ENCODE peak calls at places on chromosomes 6 and 20, in six cellular contexts. One of them, this sample, is unnamed.

GRCh38 chr20:49344975-49345374 is 67.1 kb upstream of the ZNFX1 start:
- DNase-seq in gastrocnemius medialis: peak
- DNase-seq in IMR-90: peak
- DNase-seq in fibroblast of lung: peak
- DNase-seq in hepatocyte: peak
- DNase-seq in left ventricle myocardium inferior: peak
- DNase-seq in this sample: peak

GRCh38 chr6:20534906-20535305 is 649 bp downstream of the CDKAL1 start:
- DNase-seq in fibroblast of lung: no peak
- DNase-seq in IMR-90: no peak
- DNase-seq in left ventricle myocardium inferior: no peak
- DNase-seq in hepatocyte: no peak
- DNase-seq in gastrocnemius medialis: no peak
- DNase-seq in this sample: no peak

GRCh38 chr20:38169636-38170035 is 4.6 kb upstream of the TGM2 start:
- DNase-seq in hepatocyte: no peak
- DNase-seq in IMR-90: no peak
- DNase-seq in left ventricle myocardium inferior: no peak
- DNase-seq in gastrocnemius medialis: no peak
- DNase-seq in fibroblast of lung: no peak
- DNase-seq in this sample: no peak

GRCh38 chr6:56595490-56596122 is 47.1 kb downstream of the DST start:
- DNase-seq in hepatocyte: peak
- DNase-seq in fibroblast of lung: peak
- DNase-seq in left ventricle myocardium inferior: no peak
- DNase-seq in IMR-90: peak
- DNase-seq in gastrocnemius medialis: no peak
- DNase-seq in this sample: peak

GRCh38 chr6:49720372-49720771 is 7.0 kb upstream of the CRISP2 start:
- DNase-seq in gastrocnemius medialis: no peak
- DNase-seq in hepatocyte: no peak
- DNase-seq in IMR-90: no peak
- DNase-seq in left ventricle myocardium inferior: no peak
- DNase-seq in fibroblast of lung: no peak
- DNase-seq in this sample: no peak

GRCh38 chr6:291148-291696 is 1.1 kb upstream of the DUSP22 start:
- DNase-seq in fibroblast of lung: no peak
- DNase-seq in IMR-90: no peak
- DNase-seq in hepatocyte: peak
- DNase-seq in left ventricle myocardium inferior: no peak
- DNase-seq in gastrocnemius medialis: no peak
- DNase-seq in this sample: peak

GRCh38 chr6:109869398-109870165 is 108.5 kb upstream of the GPR6 start:
- DNase-seq in hepatocyte: peak
- DNase-seq in left ventricle myocardium inferior: no peak
- DNase-seq in gastrocnemius medialis: no peak
- DNase-seq in IMR-90: peak
- DNase-seq in fibroblast of lung: peak
- DNase-seq in this sample: no peak

GRCh38 chr20:49669601-49670189 is 44.0 kb downstream of the B4GALT5 start:
- DNase-seq in gastrocnemius medialis: no peak
- DNase-seq in left ventricle myocardium inferior: no peak
- DNase-seq in IMR-90: no peak
- DNase-seq in hepatocyte: no peak
- DNase-seq in fibroblast of lung: no peak
- DNase-seq in this sample: peak

GRCh38 chr6:28336284-28337024 is 506 bp upstream of the ZSCAN31 start:
- DNase-seq in left ventricle myocardium inferior: no peak
- DNase-seq in fibroblast of lung: peak
- DNase-seq in hepatocyte: peak
- DNase-seq in IMR-90: peak
- DNase-seq in gastrocnemius medialis: no peak
- DNase-seq in this sample: peak

GRCh38 chr6:131226465-131226864 is 91.2 kb downstream of the AKAP7 start:
- DNase-seq in fibroblast of lung: no peak
- DNase-seq in gastrocnemius medialis: no peak
- DNase-seq in IMR-90: no peak
- DNase-seq in left ventricle myocardium inferior: no peak
- DNase-seq in hepatocyte: no peak
- DNase-seq in this sample: no peak

GRCh38 chr6:37006793-37007339 is 1.4 kb downstream of the FGD2 start:
- DNase-seq in IMR-90: peak
- DNase-seq in left ventricle myocardium inferior: no peak
- DNase-seq in gastrocnemius medialis: no peak
- DNase-seq in hepatocyte: no peak
- DNase-seq in fibroblast of lung: no peak
- DNase-seq in this sample: peak

GRCh38 chr6:137571854-137572253 is 77.7 kb upstream of the OLIG3 start:
- DNase-seq in left ventricle myocardium inferior: no peak
- DNase-seq in gastrocnemius medialis: no peak
- DNase-seq in hepatocyte: peak
- DNase-seq in IMR-90: peak
- DNase-seq in fibroblast of lung: no peak
- DNase-seq in this sample: peak

GRCh38 chr6:169520104-169520503 is 181.7 kb downstream of the WDR27 start:
- DNase-seq in gastrocnemius medialis: no peak
- DNase-seq in fibroblast of lung: peak
- DNase-seq in IMR-90: peak
- DNase-seq in hepatocyte: no peak
- DNase-seq in left ventricle myocardium inferior: no peak
- DNase-seq in this sample: peak

GRCh38 chr6:142028527-142028926 is 104.2 kb upstream of the GJE1 start:
- DNase-seq in IMR-90: no peak
- DNase-seq in fibroblast of lung: no peak
- DNase-seq in gastrocnemius medialis: no peak
- DNase-seq in left ventricle myocardium inferior: no peak
- DNase-seq in hepatocyte: no peak
- DNase-seq in this sample: no peak

GRCh38 chr6:100343678-100344077 is 121.0 kb downstream of the SIM1 start:
- DNase-seq in gastrocnemius medialis: no peak
- DNase-seq in left ventricle myocardium inferior: no peak
- DNase-seq in hepatocyte: no peak
- DNase-seq in IMR-90: peak
- DNase-seq in fibroblast of lung: peak
- DNase-seq in this sample: peak

GRCh38 chr6:133040025-133040838 is 200.9 kb upstream of the EYA4 start:
- DNase-seq in gastrocnemius medialis: no peak
- DNase-seq in fibroblast of lung: peak
- DNase-seq in hepatocyte: peak
- DNase-seq in IMR-90: peak
- DNase-seq in left ventricle myocardium inferior: no peak
- DNase-seq in this sample: peak

GRCh38 chr6:101393291-101394251 is at the start of gene GRIK2:
- DNase-seq in hepatocyte: peak
- DNase-seq in gastrocnemius medialis: no peak
- DNase-seq in IMR-90: peak
- DNase-seq in fibroblast of lung: no peak
- DNase-seq in left ventricle myocardium inferior: no peak
- DNase-seq in this sample: peak

GRCh38 chr20:58130574-58130973 is 97.9 kb downstream of the ANKRD60 start:
- DNase-seq in left ventricle myocardium inferior: no peak
- DNase-seq in fibroblast of lung: no peak
- DNase-seq in IMR-90: no peak
- DNase-seq in hepatocyte: no peak
- DNase-seq in gastrocnemius medialis: no peak
- DNase-seq in this sample: no peak

GRCh38 chr6:16414205-16414604 is 175.8 kb downstream of the GMPR start:
- DNase-seq in fibroblast of lung: no peak
- DNase-seq in left ventricle myocardium inferior: no peak
- DNase-seq in IMR-90: no peak
- DNase-seq in hepatocyte: no peak
- DNase-seq in gastrocnemius medialis: no peak
- DNase-seq in this sample: peak

GRCh38 chr6:159682265-159682664 is 10.8 kb downstream of the SOD2 start:
- DNase-seq in hepatocyte: no peak
- DNase-seq in gastrocnemius medialis: no peak
- DNase-seq in left ventricle myocardium inferior: no peak
- DNase-seq in IMR-90: peak
- DNase-seq in fibroblast of lung: no peak
- DNase-seq in this sample: no peak

GRCh38 chr20:3603108-3603507 is 60.1 kb downstream of the GFRA4 start:
- DNase-seq in gastrocnemius medialis: no peak
- DNase-seq in hepatocyte: no peak
- DNase-seq in fibroblast of lung: no peak
- DNase-seq in left ventricle myocardium inferior: no peak
- DNase-seq in IMR-90: no peak
- DNase-seq in this sample: no peak

GRCh38 chr20:21513181-21513663 is 642 bp downstream of the NKX2-2 start:
- DNase-seq in IMR-90: no peak
- DNase-seq in fibroblast of lung: no peak
- DNase-seq in gastrocnemius medialis: no peak
- DNase-seq in left ventricle myocardium inferior: no peak
- DNase-seq in hepatocyte: no peak
- DNase-seq in this sample: no peak

GRCh38 chr6:13156381-13156780 is 172.0 kb downstream of the TBC1D7 start:
- DNase-seq in hepatocyte: no peak
- DNase-seq in fibroblast of lung: no peak
- DNase-seq in gastrocnemius medialis: no peak
- DNase-seq in IMR-90: no peak
- DNase-seq in left ventricle myocardium inferior: no peak
- DNase-seq in this sample: no peak

GRCh38 chr6:83183082-83183828 is 9.8 kb downstream of the PGM3 start:
- DNase-seq in hepatocyte: peak
- DNase-seq in fibroblast of lung: peak
- DNase-seq in left ventricle myocardium inferior: no peak
- DNase-seq in gastrocnemius medialis: no peak
- DNase-seq in IMR-90: peak
- DNase-seq in this sample: peak

GRCh38 chr6:36387440-36388303 is at the start of gene ETV7:
- DNase-seq in gastrocnemius medialis: no peak
- DNase-seq in IMR-90: peak
- DNase-seq in hepatocyte: peak
- DNase-seq in fibroblast of lung: peak
- DNase-seq in left ventricle myocardium inferior: no peak
- DNase-seq in this sample: peak

GRCh38 chr6:110549277-110549676 is 72.9 kb upstream of the SLC22A16 start:
- DNase-seq in IMR-90: no peak
- DNase-seq in fibroblast of lung: no peak
- DNase-seq in left ventricle myocardium inferior: no peak
- DNase-seq in hepatocyte: no peak
- DNase-seq in gastrocnemius medialis: no peak
- DNase-seq in this sample: no peak

GRCh38 chr6:160730911-160731310 is 28.9 kb downstream of the PLG start:
- DNase-seq in left ventricle myocardium inferior: no peak
- DNase-seq in IMR-90: no peak
- DNase-seq in gastrocnemius medialis: no peak
- DNase-seq in fibroblast of lung: no peak
- DNase-seq in hepatocyte: no peak
- DNase-seq in this sample: no peak

GRCh38 chr6:158109744-158110143 is 58.3 kb downstream of the SERAC1 start:
- DNase-seq in fibroblast of lung: peak
- DNase-seq in hepatocyte: no peak
- DNase-seq in left ventricle myocardium inferior: no peak
- DNase-seq in gastrocnemius medialis: no peak
- DNase-seq in IMR-90: peak
- DNase-seq in this sample: no peak

GRCh38 chr6:155117266-155117665 is 122.2 kb downstream of the TIAM2 start:
- DNase-seq in gastrocnemius medialis: no peak
- DNase-seq in fibroblast of lung: peak
- DNase-seq in hepatocyte: no peak
- DNase-seq in IMR-90: peak
- DNase-seq in left ventricle myocardium inferior: no peak
- DNase-seq in this sample: peak

GRCh38 chr20:1654994-1655393 is 2.6 kb downstream of the SIRPG start:
- DNase-seq in left ventricle myocardium inferior: no peak
- DNase-seq in hepatocyte: no peak
- DNase-seq in IMR-90: no peak
- DNase-seq in fibroblast of lung: no peak
- DNase-seq in gastrocnemius medialis: no peak
- DNase-seq in this sample: no peak

GRCh38 chr6:26235240-26235730 is 129.7 kb upstream of the BTN3A2 start:
- DNase-seq in fibroblast of lung: peak
- DNase-seq in hepatocyte: no peak
- DNase-seq in left ventricle myocardium inferior: no peak
- DNase-seq in IMR-90: no peak
- DNase-seq in gastrocnemius medialis: no peak
- DNase-seq in this sample: peak

GRCh38 chr6:16712931-16713484 is 48.3 kb downstream of the ATXN1 start:
- DNase-seq in IMR-90: peak
- DNase-seq in left ventricle myocardium inferior: peak
- DNase-seq in gastrocnemius medialis: peak
- DNase-seq in hepatocyte: peak
- DNase-seq in fibroblast of lung: peak
- DNase-seq in this sample: peak

GRCh38 chr6:101454106-101454676 is 60.7 kb downstream of the GRIK2 start:
- DNase-seq in left ventricle myocardium inferior: no peak
- DNase-seq in hepatocyte: no peak
- DNase-seq in gastrocnemius medialis: no peak
- DNase-seq in IMR-90: peak
- DNase-seq in fibroblast of lung: no peak
- DNase-seq in this sample: no peak

GRCh38 chr6:79240509-79240908 is 6.0 kb upstream of the HMGN3 start:
- DNase-seq in IMR-90: no peak
- DNase-seq in left ventricle myocardium inferior: no peak
- DNase-seq in fibroblast of lung: no peak
- DNase-seq in gastrocnemius medialis: no peak
- DNase-seq in hepatocyte: no peak
- DNase-seq in this sample: peak

GRCh38 chr6:158226655-158227512 is 58.7 kb downstream of the GTF2H5 start:
- DNase-seq in fibroblast of lung: no peak
- DNase-seq in left ventricle myocardium inferior: no peak
- DNase-seq in IMR-90: no peak
- DNase-seq in hepatocyte: peak
- DNase-seq in gastrocnemius medialis: no peak
- DNase-seq in this sample: no peak

GRCh38 chr6:81589465-81590313 is 162.8 kb downstream of the TENT5A start:
- DNase-seq in left ventricle myocardium inferior: no peak
- DNase-seq in fibroblast of lung: no peak
- DNase-seq in gastrocnemius medialis: no peak
- DNase-seq in hepatocyte: no peak
- DNase-seq in IMR-90: no peak
- DNase-seq in this sample: peak
- TF ChIP-seq CTCF in left ventricle myocardium inferior: no peak
- TF ChIP-seq CTCF in fibroblast of lung: no peak
- TF ChIP-seq CTCF in gastrocnemius medialis: no peak
- TF ChIP-seq CTCF in hepatocyte: no peak
- TF ChIP-seq CTCF in IMR-90: no peak
- TF ChIP-seq CTCF in this sample: no peak

GRCh38 chr20:63297371-63297781 is 4.4 kb downstream of the COL20A1 start:
- DNase-seq in left ventricle myocardium inferior: no peak
- DNase-seq in IMR-90: no peak
- DNase-seq in gastrocnemius medialis: no peak
- DNase-seq in hepatocyte: no peak
- DNase-seq in fibroblast of lung: no peak
- DNase-seq in this sample: no peak
- H3K4me3 ChIP-seq in left ventricle myocardium inferior: no peak
- H3K4me3 ChIP-seq in IMR-90: no peak
- H3K4me3 ChIP-seq in gastrocnemius medialis: no peak
- H3K4me3 ChIP-seq in hepatocyte: no peak
- H3K4me3 ChIP-seq in fibroblast of lung: no peak
- H3K4me3 ChIP-seq in this sample: no peak

GRCh38 chr6:85287158-85287557 is 162.7 kb upstream of the NT5E start:
- DNase-seq in fibroblast of lung: no peak
- DNase-seq in left ventricle myocardium inferior: no peak
- DNase-seq in gastrocnemius medialis: no peak
- DNase-seq in IMR-90: no peak
- DNase-seq in hepatocyte: no peak
- DNase-seq in this sample: no peak
- TF ChIP-seq CTCF in fibroblast of lung: no peak
- TF ChIP-seq CTCF in left ventricle myocardium inferior: no peak
- TF ChIP-seq CTCF in gastrocnemius medialis: no peak
- TF ChIP-seq CTCF in IMR-90: no peak
- TF ChIP-seq CTCF in hepatocyte: no peak
- TF ChIP-seq CTCF in this sample: no peak

GRCh38 chr6:156828280-156828703 is 51.1 kb downstream of the ARID1B start:
- DNase-seq in IMR-90: peak
- DNase-seq in fibroblast of lung: peak
- DNase-seq in hepatocyte: peak
- DNase-seq in gastrocnemius medialis: peak
- DNase-seq in left ventricle myocardium inferior: no peak
- DNase-seq in this sample: peak
- H3K4me3 ChIP-seq in IMR-90: no peak
- H3K4me3 ChIP-seq in fibroblast of lung: no peak
- H3K4me3 ChIP-seq in hepatocyte: no peak
- H3K4me3 ChIP-seq in gastrocnemius medialis: no peak
- H3K4me3 ChIP-seq in left ventricle myocardium inferior: no peak
- H3K4me3 ChIP-seq in this sample: no peak

This sample was measured in cardiac fibroblast.